ENCODE peak calls at places on chromosomes 12 and 14, in nine cellular contexts. U is activated T-helper 1 cell treated with anti-CD3 and anti-CD28 coated beads, Interleukin-2, amount 50 U/mL, for 16 hours; Q is adipocyte; Z is stimulated activated CD4-positive, alpha-beta T cell treated with anti-CD3 and anti-CD28 coated beads, Interleukin-4, amount 100 ng/mL, for 4 hours; E is brain microvascular endothelial cell; O is GM06990; L is IMR-90; K is stimulated activated naive CD4-positive, alpha-beta T cell; H is GM04503. D is an unnamed sample.

GRCh38 chr12:64806593-64806992 is 17.9 kb upstream of the TBC1D30 start:
- DNase-seq in U (no peak), Q (peak; percentile 29), Z (no peak), E (peak; percentile 48), O (no peak), L (peak; percentile 82), K (no peak), H (no peak), D (no peak)

GRCh38 chr14:104595911-104596450 is 8.6 kb downstream of the TMEM179 start:
- DNase-seq in U (no peak), Q (no peak), Z (no peak), E (no peak), O (no peak), L (no peak), K (no peak), H (no peak), D (no peak)

GRCh38 chr12:20274008-20274407 is 94.3 kb upstream of the PDE3A start:
- DNase-seq in U (no peak), Q (no peak), Z (no peak), E (no peak), O (no peak), L (no peak), K (no peak), H (no peak), D (no peak)

GRCh38 chr12:118398878-118399277 is 22.5 kb downstream of the SUDS3 start:
- DNase-seq in U (no peak), Q (no peak), Z (no peak), E (no peak), O (no peak), L (peak; percentile 17), K (no peak), H (no peak), D (no peak)

GRCh38 chr12:25806271-25806670 is 152.2 kb upstream of the RASSF8 start:
- DNase-seq in U (no peak), Q (no peak), Z (no peak), E (no peak), O (no peak), L (peak; percentile 72), K (no peak), H (no peak), D (no peak)

GRCh38 chr12:109130755-109131521 is 14.6 kb downstream of the ACACB start:
- DNase-seq in U (no peak), Q (peak; percentile 32), Z (no peak), E (no peak), O (no peak), L (no peak), K (no peak), H (no peak), D (no peak)

GRCh38 chr12:56709759-56710376 is 15.2 kb downstream of the NACA start:
- DNase-seq in U (no peak), Q (no peak), Z (no peak), E (no peak), O (no peak), L (no peak), K (no peak), H (no peak), D (no peak)

GRCh38 chr14:39435241-39435640 is 3.0 kb upstream of the FBXO33 start:
- DNase-seq in U (no peak), Q (no peak), Z (no peak), E (no peak), O (no peak), L (no peak), K (no peak), H (no peak), D (no peak)

GRCh38 chr14:61558271-61558670 is 137.0 kb upstream of the HIF1A start:
- DNase-seq in U (no peak), Q (no peak), Z (no peak), E (no peak), O (no peak), L (no peak), K (no peak), H (no peak), D (no peak)

GRCh38 chr14:37230551-37231194 is 32.9 kb downstream of the MIPOL1 start:
- DNase-seq in U (no peak), Q (peak; percentile 95), Z (no peak), E (peak; percentile 63), O (no peak), L (peak; percentile 77), K (peak; percentile 6), H (no peak), D (peak; percentile 21)

GRCh38 chr14:74223016-74223415 is 16.2 kb upstream of the VSX2 start:
- DNase-seq in U (no peak), Q (no peak), Z (no peak), E (no peak), O (no peak), L (no peak), K (no peak), H (no peak), D (no peak)

GRCh38 chr12:121279507-121279915 is 17.0 kb downstream of the CAMKK2 start:
- DNase-seq in U (no peak), Q (no peak), Z (no peak), E (no peak), O (no peak), L (peak; percentile 26), K (no peak), H (no peak), D (no peak)

GRCh38 chr14:100981808-100982207 is 78.3 kb upstream of the RTL1 start:
- DNase-seq in U (no peak), Q (peak; percentile 15), Z (no peak), E (peak; percentile 74), O (no peak), L (peak; percentile 71), K (no peak), H (no peak), D (no peak)

GRCh38 chr14:74405663-74406062 is 20.3 kb downstream of the SYNDIG1L start:
- DNase-seq in U (no peak), Q (no peak), Z (no peak), E (no peak), O (no peak), L (no peak), K (no peak), H (no peak), D (no peak)

GRCh38 chr12:110001596-110001995 is 2.4 kb downstream of the ANKRD13A start:
- DNase-seq in U (no peak), Q (peak; percentile 57), Z (no peak), E (peak; percentile 31), O (no peak), L (peak; percentile 92), K (no peak), H (peak; percentile 88), D (no peak)

GRCh38 chr12:18382486-18382885 is 121.2 kb downstream of the PIK3C2G start:
- DNase-seq in U (no peak), Q (peak; percentile 88), Z (no peak), E (peak; percentile 62), O (no peak), L (peak; percentile 49), K (no peak), H (peak; percentile 34), D (no peak)

GRCh38 chr12:92786045-92786444 is 83.3 kb downstream of the PLEKHG7 start:
- DNase-seq in U (no peak), Q (peak; percentile 52), Z (no peak), E (no peak), O (no peak), L (peak; percentile 67), K (no peak), H (no peak), D (no peak)

GRCh38 chr14:100523536-100524025 is 63.6 kb downstream of the BEGAIN start:
- DNase-seq in U (peak; percentile 2), Q (no peak), Z (no peak), E (no peak), O (no peak), L (no peak), K (no peak), H (no peak), D (no peak)

D was measured in GM10248.